ENCODE peak calls at places on chromosomes 7 and 10, in nine cellular contexts. G, Y, B, C, H, A, T, D and I are unnamed samples.

GRCh38 chr10:119671381-119671780 is 20.2 kb downstream of the BAG3 start:
- DNase-seq in C (no peak), D (no peak), T (no peak), B (no peak), G (no peak), A (no peak), Y (no peak), H (no peak), I (no peak)

GRCh38 chr7:99929730-99930053 is 272 bp upstream of the GJC3 start:
- DNase-seq in A (no peak), B (no peak), Y (no peak), T (no peak), H (no peak), G (no peak), C (no peak), D (no peak), I (no peak)

GRCh38 chr7:10022957-10023356 is 950.7 kb upstream of the PHF14 start:
- DNase-seq in A (peak), B (peak), T (no peak), C (no peak), H (peak), G (no peak), Y (no peak), D (peak), I (no peak)

GRCh38 chr10:126465771-126466170 is 77.5 kb upstream of the ADAM12 start:
- DNase-seq in C (no peak), D (no peak), Y (no peak), T (no peak), A (no peak), G (no peak), B (no peak), H (no peak), I (no peak)

GRCh38 chr7:113283861-113284260 is 165.5 kb upstream of the SMIM30 start:
- DNase-seq in C (no peak), D (no peak), T (no peak), H (peak), G (no peak), B (no peak), Y (no peak), A (peak), I (no peak)

GRCh38 chr10:20768849-20769248 is 128.3 kb downstream of the NEBL start:
- DNase-seq in C (no peak), D (peak), H (peak), A (peak), T (no peak), B (peak), Y (no peak), G (no peak), I (no peak)

GRCh38 chr7:92075455-92076158 is 58.7 kb downstream of the CYP51A1 start:
- DNase-seq in A (no peak), C (no peak), T (no peak), H (peak), D (no peak), Y (no peak), G (no peak), B (no peak), I (peak)

GRCh38 chr10:85043207-85043606 is 714.8 kb downstream of the CCSER2 start:
- DNase-seq in C (no peak), A (no peak), H (no peak), D (no peak), G (no peak), B (no peak), Y (no peak), T (no peak), I (no peak)

GRCh38 chr7:116665447-116665996 is 6.5 kb upstream of the MET start:
- DNase-seq in A (peak), Y (no peak), B (no peak), C (no peak), T (no peak), H (no peak), D (no peak), G (no peak), I (no peak)

GRCh38 chr7:136139392-136139791 is 162.2 kb upstream of the MTPN start:
- DNase-seq in H (no peak), C (no peak), D (no peak), B (no peak), A (no peak), G (no peak), Y (no peak), T (no peak), I (no peak)

GRCh38 chr7:44394636-44395035 is 69.2 kb upstream of the CAMK2B start:
- DNase-seq in G (no peak), B (no peak), A (no peak), C (no peak), H (no peak), T (no peak), D (no peak), Y (no peak), I (no peak)

GRCh38 chr10:97875391-97875790 is 25.7 kb downstream of the GOLGA7B start:
- DNase-seq in C (no peak), A (no peak), T (no peak), G (no peak), Y (peak), B (no peak), H (peak), D (no peak), I (no peak)

GRCh38 chr7:144670251-144670650 is 165.6 kb downstream of the TPK1 start:
- DNase-seq in C (no peak), T (no peak), G (no peak), B (peak), H (peak), D (no peak), A (peak), Y (no peak), I (peak)

GRCh38 chr7:45225560-45226335 is 68.2 kb downstream of the RAMP3 start:
- DNase-seq in B (no peak), D (no peak), Y (no peak), C (no peak), T (no peak), G (no peak), A (no peak), H (no peak), I (no peak)

GRCh38 chr10:68139451-68140272 is 30.4 kb downstream of the MYPN start:
- DNase-seq in Y (no peak), G (no peak), C (no peak), D (no peak), B (no peak), H (peak), T (no peak), A (peak), I (no peak)
- H3K27ac ChIP-seq in Y (peak), G (no peak), C (peak), D (no peak), B (no peak), H (peak), T (no peak), A (no peak), I (no peak)

DNA sequence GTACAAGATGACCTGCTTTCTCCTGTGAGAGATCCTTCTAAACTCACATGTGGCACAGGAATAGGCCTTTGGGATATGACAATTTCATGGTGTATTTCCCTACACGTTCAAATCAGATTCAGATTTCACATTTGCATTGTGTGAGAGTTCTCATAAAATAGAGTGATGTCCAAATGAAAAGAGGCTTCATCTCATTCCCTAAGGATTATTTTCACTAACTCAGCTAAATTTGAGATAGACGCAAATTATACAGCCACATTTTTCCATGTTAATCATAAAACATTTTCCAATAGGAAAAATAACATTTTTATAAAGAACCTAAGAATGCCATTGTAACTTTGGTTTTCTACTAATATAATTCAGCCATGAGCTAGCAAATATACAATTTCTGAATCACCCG is 35.5 kb upstream of the PARD3 start:
- DNase-seq in G (no peak), D (no peak), C (no peak), T (no peak), B (no peak), Y (no peak), H (no peak), A (no peak), I (no peak)
- H3K27ac ChIP-seq in G (no peak), D (no peak), C (no peak), T (no peak), B (no peak), Y (no peak), H (no peak), A (no peak), I (no peak)

DNA sequence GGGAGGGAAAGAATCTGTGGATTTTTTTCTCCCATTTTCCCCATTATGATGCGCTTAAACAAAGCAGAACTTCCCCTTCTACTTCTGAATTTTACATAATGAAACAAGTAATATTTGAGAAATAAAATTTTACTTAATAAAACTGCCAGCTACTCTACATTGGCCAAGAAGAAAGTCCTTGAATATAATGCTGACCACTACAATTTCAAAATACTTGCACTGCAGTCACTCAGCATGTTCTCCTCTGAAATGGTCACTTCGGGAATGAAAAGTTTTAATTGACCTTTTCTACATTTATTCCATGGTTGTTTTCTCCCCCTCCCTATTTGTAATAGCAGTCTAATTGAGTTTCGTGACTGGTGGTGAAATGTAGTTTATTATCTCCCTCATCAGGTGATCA is 23.9 kb downstream of the GLI3 start:
- DNase-seq in B (no peak), D (no peak), A (no peak), T (no peak), G (no peak), Y (no peak), C (no peak), H (no peak), I (no peak)
- H3K27ac ChIP-seq in B (no peak), D (no peak), A (no peak), T (no peak), G (no peak), Y (no peak), C (no peak), H (no peak), I (no peak)

GRCh38 chr10:52409195-52409594 is 95.1 kb downstream of the DKK1 start:
- DNase-seq in A (no peak), B (no peak), D (no peak), T (no peak), Y (no peak), G (no peak), H (no peak), C (no peak), I (no peak)

GRCh38 chr10:52410916-52411315 is 96.8 kb downstream of the DKK1 start:
- DNase-seq in Y (no peak), T (no peak), D (no peak), H (no peak), G (no peak), A (no peak), C (peak), B (no peak), I (no peak)

GRCh38 chr10:52409928-52410327 is 95.8 kb downstream of the DKK1 start:
- DNase-seq in T (no peak), D (no peak), C (no peak), A (no peak), G (no peak), B (no peak), Y (no peak), H (no peak), I (no peak)
- H3K27ac ChIP-seq in T (no peak), D (no peak), C (no peak), A (no peak), G (no peak), B (no peak), Y (no peak), H (no peak), I (no peak)

GRCh38 chr7:143223784-143224183 is 1.9 kb downstream of the TAS2R40 start:
- DNase-seq in A (no peak), D (no peak), T (no peak), H (no peak), B (no peak), Y (no peak), C (no peak), G (no peak), I (no peak)
- H3K27ac ChIP-seq in A (no peak), D (no peak), T (no peak), H (no peak), B (no peak), Y (no peak), C (no peak), G (no peak), I (no peak)

GRCh38 chr10:5092848-5093790 is 1.1 kb upstream of the AKR1C3 start:
- DNase-seq in D (no peak), T (no peak), G (no peak), C (no peak), A (no peak), B (no peak), Y (no peak), H (no peak), I (no peak)

GRCh38 chr10:5092375-5092774 is 1.8 kb upstream of the AKR1C3 start:
- DNase-seq in D (no peak), T (no peak), B (no peak), H (no peak), C (no peak), G (no peak), A (no peak), Y (no peak), I (no peak)

GRCh38 chr10:5095687-5096086 is 1.5 kb downstream of the AKR1C3 start:
- DNase-seq in C (no peak), G (no peak), Y (no peak), D (no peak), B (no peak), H (peak), A (no peak), T (no peak), I (no peak)

GRCh38 chr10:5096108-5096507 is 1.9 kb downstream of the AKR1C3 start:
- DNase-seq in G (no peak), C (no peak), B (no peak), T (no peak), Y (no peak), D (no peak), A (no peak), H (no peak), I (no peak)

GRCh38 chr10:5094265-5095205 is at the start of gene AKR1C3:
- DNase-seq in B (peak), H (peak), C (no peak), G (peak), T (no peak), A (peak), D (peak), Y (no peak), I (peak)
- H3K27ac ChIP-seq in B (peak), H (peak), C (peak), G (no peak), T (no peak), A (no peak), D (no peak), Y (peak), I (no peak)

GRCh38 chr7:155598810-155599210 is 45.7 kb upstream of the RBM33 start:
- DNase-seq in G (peak), A (peak), B (peak), C (peak), D (peak), Y (peak), T (peak), H (peak), I (peak)
- H3K27ac ChIP-seq in G (no peak), A (no peak), B (no peak), C (no peak), D (no peak), Y (no peak), T (no peak), H (no peak), I (no peak)